ENCODE peak calls at places on chromosomes 3 and 15, in six cellular contexts. E is WTC11, P is neural crest cell, U is AG09309, Q is MCF 10A, G is brain microvascular endothelial cell. V is an unnamed sample.

GRCh38 chr15:85772668-85773067 is 22.1 kb downstream of the KLHL25 start:
- DNase-seq in U (no peak), G (no peak), P (no peak), E (no peak), Q (peak; percentile 73), V (no peak)

GRCh38 chr3:112086857-112087524 is 802 bp downstream of the C3orf52 start:
- DNase-seq in P (no peak), U (no peak), E (no peak), Q (peak; percentile 61), G (no peak), V (no peak)

GRCh38 chr3:43709022-43709421 is 18.3 kb downstream of the ABHD5 start:
- DNase-seq in Q (peak; percentile 83), P (no peak), U (peak; percentile 54), E (no peak), G (no peak), V (no peak)

GRCh38 chr3:54600441-54601204 is 327.2 kb downstream of the LRTM1 start:
- DNase-seq in Q (no peak), G (no peak), E (no peak), U (no peak), P (no peak), V (no peak)

GRCh38 chr3:125163739-125164601 is 48.6 kb downstream of the SLC12A8 start:
- DNase-seq in U (no peak), Q (no peak), E (peak; percentile 69), P (no peak), G (no peak), V (peak; percentile 47)

GRCh38 chr15:78389356-78389755 is 48.7 kb upstream of the IREB2 start:
- DNase-seq in P (no peak), U (peak; percentile 34), Q (no peak), G (no peak), E (no peak), V (no peak)

GRCh38 chr15:95845862-95846515 is 484.5 kb upstream of the NR2F2 start:
- DNase-seq in E (no peak), U (no peak), P (peak; percentile 90), G (peak; percentile 35), Q (peak; percentile 17), V (no peak)

GRCh38 chr15:90529369-90530249 is at the start of gene CRTC3:
- DNase-seq in U (no peak), P (peak; percentile 44), E (peak; percentile 47), Q (peak; percentile 45), G (peak; percentile 23), V (peak; percentile 92)

GRCh38 chr3:15205934-15206661 is at the start of gene CAPN7:
- DNase-seq in G (peak; percentile 88), P (peak; percentile 86), U (peak; percentile 69), E (peak; percentile 80), Q (peak; percentile 93), V (peak; percentile 97)

GRCh38 chr15:43516801-43517353 is 531 bp upstream of the MAP1A start:
- DNase-seq in Q (no peak), P (no peak), G (peak; percentile 59), U (no peak), E (no peak), V (peak; percentile 12)

GRCh38 chr3:189365609-189366564 is 194.1 kb downstream of the TPRG1 start:
- DNase-seq in G (no peak), U (no peak), E (no peak), P (no peak), Q (no peak), V (no peak)

GRCh38 chr3:177776656-177777055 is 579.4 kb upstream of the TBL1XR1 start:
- DNase-seq in U (no peak), Q (peak; percentile 73), E (no peak), G (peak; percentile 87), P (no peak), V (no peak)

GRCh38 chr3:49276475-49277356 is at the start of gene C3orf62:
- DNase-seq in G (peak; percentile 86), E (peak; percentile 89), Q (peak; percentile 49), U (peak; percentile 38), P (no peak), V (peak; percentile 92)

GRCh38 chr15:69848551-69849231 is 249.0 kb downstream of the TLE3 start:
- DNase-seq in G (no peak), P (no peak), Q (peak; percentile 3), U (no peak), E (no peak), V (no peak)

GRCh38 chr15:70271422-70272088 is 173.8 kb upstream of the TLE3 start:
- DNase-seq in E (no peak), P (no peak), U (peak; percentile 95), Q (peak; percentile 99), G (peak; percentile 98), V (no peak)

GRCh38 chr3:27560484-27561056 is 76.4 kb upstream of the SLC4A7 start:
- DNase-seq in G (no peak), P (no peak), U (no peak), E (no peak), Q (no peak), V (no peak)

GRCh38 chr15:82554351-82554750 is 14.1 kb upstream of the RPS17 start:
- DNase-seq in Q (no peak), G (no peak), U (no peak), E (no peak), P (no peak), V (no peak)

GRCh38 chr15:70427531-70428120 is 329.9 kb upstream of the TLE3 start:
- DNase-seq in Q (peak; percentile 79), E (no peak), U (no peak), P (no peak), G (no peak), V (no peak)

GRCh38 chr15:84915011-84915958 is 30.8 kb downstream of the SLC28A1 start:
- DNase-seq in P (no peak), U (peak; percentile 63), Q (peak; percentile 91), G (peak; percentile 94), E (no peak), V (peak; percentile 88)

GRCh38 chr15:99435138-99435695 is 130.6 kb upstream of the MEF2A start:
- DNase-seq in P (no peak), U (no peak), E (no peak), Q (peak; percentile 82), G (no peak), V (no peak)

GRCh38 chr15:73752817-73753214 is 335 bp downstream of the INSYN1 start:
- DNase-seq in G (no peak), P (peak; percentile 27), Q (no peak), E (peak; percentile 47), U (no peak), V (no peak)

GRCh38 chr15:75454471-75455418 is 3.3 kb upstream of the SIN3A start:
- DNase-seq in G (peak; percentile 7), Q (no peak), E (peak; percentile 68), P (peak; percentile 50), U (no peak), V (peak; percentile 78)

GRCh38 chr3:143951351-143951971 is 20.2 kb upstream of the DIPK2A start:
- DNase-seq in Q (peak; percentile 62), E (peak; percentile 29), U (no peak), G (peak; percentile 33), P (peak; percentile 16), V (peak; percentile 29)

GRCh38 chr15:69421498-69421897 is 7.3 kb downstream of the KIF23 start:
- DNase-seq in G (no peak), Q (no peak), U (no peak), E (no peak), P (no peak), V (no peak)

GRCh38 chr3:10551821-10552630 is 46.6 kb upstream of the ATP2B2 start:
- DNase-seq in E (no peak), Q (peak; percentile 96), U (peak; percentile 3), G (peak; percentile 69), P (no peak), V (no peak)

GRCh38 chr3:178517665-178518366 is 18.4 kb upstream of the KCNMB2 start:
- DNase-seq in U (no peak), E (no peak), G (no peak), Q (no peak), P (no peak), V (no peak)

GRCh38 chr3:24220859-24221657 is 273.6 kb downstream of the THRB start:
- DNase-seq in U (peak; percentile 91), Q (peak; percentile 78), G (peak; percentile 95), P (no peak), E (no peak), V (no peak)

GRCh38 chr15:41983221-41983620 is 10.9 kb upstream of the EHD4 start:
- DNase-seq in E (no peak), P (no peak), G (no peak), Q (no peak), U (no peak), V (no peak)

GRCh38 chr15:71054286-71054952 is 60.9 kb upstream of the THSD4 start:
- DNase-seq in U (no peak), E (no peak), Q (no peak), G (no peak), P (no peak), V (no peak)

GRCh38 chr3:79534732-79535131 is 233.1 kb downstream of the ROBO1 start:
- DNase-seq in G (peak; percentile 46), P (no peak), U (no peak), E (no peak), Q (no peak), V (no peak)

DNA sequence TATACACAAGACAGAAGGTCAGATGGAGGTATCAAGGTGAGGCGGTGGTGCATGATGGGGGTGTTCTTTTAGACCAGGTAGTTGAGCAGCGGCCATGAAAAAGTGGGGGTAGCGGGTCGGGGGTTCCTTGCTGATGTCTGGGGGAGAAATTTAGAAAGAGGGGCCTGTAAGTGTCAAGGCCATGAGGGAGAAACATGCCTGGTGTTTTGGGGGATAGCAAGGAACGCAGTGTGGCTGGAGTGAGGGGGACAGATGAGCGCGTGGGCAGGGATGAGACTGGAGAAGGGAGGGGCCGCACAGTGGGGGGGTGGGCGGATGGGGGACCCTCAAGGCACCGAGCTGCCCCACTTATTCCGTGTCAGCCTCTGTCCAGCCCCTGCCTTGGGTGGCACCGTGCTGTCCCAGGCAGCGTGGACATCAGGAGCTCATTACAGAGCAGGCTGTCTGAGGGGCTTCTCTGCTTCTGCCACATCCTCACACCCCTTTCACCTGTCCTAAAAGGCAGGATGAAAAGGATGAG is 143.3 kb downstream of the SMAD6 start:
- DNase-seq in U (no peak), Q (no peak), E (no peak), P (no peak), G (no peak), V (no peak)
- TF ChIP-seq CTCF in U (no peak), Q (no peak), E (no peak), P (no peak), G (no peak), V (no peak)

GRCh38 chr15:100973351-100974034 is 54.3 kb downstream of the LRRK1 start:
- DNase-seq in U (no peak), P (no peak), G (no peak), E (peak; percentile 51), Q (no peak), V (peak; percentile 64)
- TF ChIP-seq CTCF in U (no peak), P (no peak), G (no peak), E (no peak), Q (no peak), V (no peak)

GRCh38 chr3:149058602-149059001 is 27.7 kb downstream of the HLTF start:
- DNase-seq in Q (no peak), E (no peak), U (no peak), G (no peak), P (no peak), V (peak; percentile 29)
- TF ChIP-seq CTCF in Q (no peak), E (no peak), U (no peak), G (no peak), P (no peak), V (no peak)

GRCh38 chr15:72379856-72380255 is 4.0 kb upstream of the HEXA start:
- DNase-seq in U (no peak), Q (no peak), G (no peak), P (no peak), E (no peak), V (no peak)

GRCh38 chr15:72380743-72381142 is 4.9 kb upstream of the HEXA start:
- DNase-seq in G (no peak), E (no peak), U (no peak), P (no peak), Q (no peak), V (no peak)

GRCh38 chr15:72382146-72382545 is 6.3 kb upstream of the HEXA start:
- DNase-seq in Q (peak; percentile 9), U (no peak), E (no peak), P (no peak), G (no peak), V (no peak)
- TF ChIP-seq CTCF in Q (no peak), U (peak; percentile 36), E (no peak), P (peak; percentile 44), G (peak; percentile 47), V (no peak)